ENCODE peak calls at places on chromosomes 12 and 14, in four cellular contexts. J, H, Y and D are unnamed samples.

GRCh38 chr12:131636266-131636665 is 74.6 kb upstream of the SFSWAP start:
- DNase-seq in J (no peak), H (no peak), Y (no peak), D (no peak)

GRCh38 chr12:105348142-105348541 is 17.7 kb downstream of the C12orf75 start:
- DNase-seq in J (no peak), H (no peak), Y (no peak), D (no peak)

GRCh38 chr12:110538869-110539622 is 36.9 kb downstream of the RAD9B start:
- DNase-seq in J (no peak), H (no peak), Y (no peak), D (no peak)

GRCh38 chr12:96587691-96588090 is 98.3 kb downstream of the CFAP54 start:
- DNase-seq in J (no peak), H (peak), Y (no peak), D (peak)

GRCh38 chr12:59077153-59077930 is 157.0 kb upstream of the LRIG3 start:
- DNase-seq in J (peak), H (no peak), Y (no peak), D (no peak)

GRCh38 chr14:78752789-78753188 is 582.6 kb downstream of the NRXN3 start:
- DNase-seq in J (no peak), H (no peak), Y (no peak), D (peak)

GRCh38 chr12:74129702-74130101 is 407.9 kb upstream of the ATXN7L3B start:
- DNase-seq in J (peak), H (no peak), Y (no peak), D (no peak)

GRCh38 chr14:68757618-68758081 is 35.2 kb downstream of the ZFP36L1 start:
- DNase-seq in J (peak), H (peak), Y (peak), D (peak)

GRCh38 chr14:79809849-79810612 is 401.3 kb downstream of the DIO2 start:
- DNase-seq in J (peak), H (peak), Y (no peak), D (peak)

GRCh38 chr12:60494249-60494648 is 898.4 kb downstream of the SLC16A7 start:
- DNase-seq in J (peak), H (peak), Y (no peak), D (peak)

GRCh38 chr12:109458771-109459208 is 18.3 kb downstream of the KCTD10 start:
- DNase-seq in J (peak), H (peak), Y (no peak), D (peak)

DNA sequence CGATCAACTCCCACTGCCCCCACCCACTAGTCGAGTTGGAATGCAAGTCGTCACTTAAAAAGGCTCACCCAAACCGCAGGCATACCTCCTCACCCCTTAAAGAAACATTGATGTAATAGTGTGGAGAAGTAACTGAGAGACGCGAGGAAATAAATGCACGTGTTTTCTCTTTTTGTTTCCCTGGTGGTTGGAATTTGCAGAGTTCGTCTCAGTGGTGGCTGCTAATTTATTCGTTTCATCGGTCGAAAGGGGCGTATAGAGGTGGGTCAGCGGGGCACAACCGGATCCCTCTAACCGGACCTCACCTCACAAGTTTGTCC is 5.1 kb upstream of the NPAS3 start:
- DNase-seq in J (peak), H (peak), Y (no peak), D (peak)
- H3K4me3 ChIP-seq in J (peak), H (no peak), Y (peak), D (peak)

GRCh38 chr14:104427126-104427851 is 152.3 kb upstream of the C14orf180 start:
- DNase-seq in J (no peak), H (no peak), Y (no peak), D (no peak)

GRCh38 chr14:104428333-104428851 is 151.2 kb upstream of the C14orf180 start:
- DNase-seq in J (no peak), H (no peak), Y (no peak), D (no peak)

GRCh38 chr14:104429291-104429861 is 150.2 kb upstream of the C14orf180 start:
- DNase-seq in J (no peak), H (no peak), Y (no peak), D (no peak)

GRCh38 chr14:104426771-104427125 is 152.8 kb upstream of the C14orf180 start:
- DNase-seq in J (no peak), H (no peak), Y (no peak), D (no peak)

GRCh38 chr14:104428860-104429259 is 150.7 kb upstream of the C14orf180 start:
- DNase-seq in J (no peak), H (no peak), Y (no peak), D (no peak)
- TF ChIP-seq CTCF in J (no peak), H (no peak), Y (no peak), D (no peak)

GRCh38 chr14:88363624-88364023 is 21.8 kb upstream of the SPATA7 start:
- DNase-seq in J (no peak), H (no peak), Y (no peak), D (no peak)

GRCh38 chr14:88359500-88359899 is 26.0 kb upstream of the SPATA7 start:
- DNase-seq in J (no peak), H (no peak), Y (no peak), D (no peak)

DNA sequence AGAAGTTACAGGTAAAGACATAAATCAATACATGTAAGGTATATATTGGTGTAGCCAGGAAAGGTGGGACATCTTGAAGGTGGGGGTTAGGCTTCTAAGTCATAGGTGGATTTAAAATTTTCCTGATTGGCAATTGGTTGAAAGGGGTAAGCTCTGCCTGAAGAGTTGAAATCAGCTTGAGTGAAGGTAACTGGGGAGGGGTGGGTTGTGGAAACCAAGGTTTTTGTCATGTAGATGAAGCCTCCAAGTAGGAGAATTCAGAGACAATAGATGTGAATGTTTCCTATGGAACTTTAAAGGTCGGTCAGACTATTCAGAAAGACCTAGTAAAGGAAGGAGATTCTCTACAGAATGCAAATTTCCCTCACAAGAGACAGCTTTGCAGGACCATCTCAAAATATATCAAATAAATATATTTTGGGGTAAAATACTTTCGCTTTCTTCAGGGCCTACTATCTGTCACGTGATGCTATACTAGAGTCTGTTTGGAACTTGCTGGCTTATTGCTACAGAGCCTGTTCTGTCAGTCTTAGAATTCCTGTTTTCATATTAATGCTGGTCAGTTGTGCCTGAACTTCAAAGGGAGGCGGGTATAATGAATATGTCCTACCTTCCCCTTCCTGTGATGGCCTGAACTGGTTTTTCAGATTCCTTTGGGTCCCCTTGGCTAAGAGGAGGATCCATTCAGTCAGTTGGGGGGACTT is 20.6 kb upstream of the SPATA7 start:
- DNase-seq in J (no peak), H (no peak), Y (no peak), D (no peak)
- H3K4me3 ChIP-seq in J (no peak), H (no peak), Y (no peak), D (no peak)

GRCh38 chr12:4151362-4152121 is 122.0 kb upstream of the CCND2 start:
- DNase-seq in J (no peak), H (no peak), Y (no peak), D (no peak)
- TF ChIP-seq CTCF in J (no peak), H (no peak), Y (no peak), D (no peak)